ENCODE peak calls at places on chromosomes 5 and 9, in seven cellular contexts. Y, T, J, F, D, P and H are unnamed samples.

GRCh38 chr9:101443358-101443757 is 7.8 kb upstream of the ALDOB start:
- DNase-seq in Y (no peak), T (no peak), J (no peak), F (no peak), D (no peak), P (peak; percentile 94), H (no peak)

GRCh38 chr5:129852747-129853352 is 51.4 kb upstream of the CHSY3 start:
- DNase-seq in Y (peak; percentile 88), T (peak; percentile 23), J (peak; percentile 89), F (peak; percentile 81), D (peak; percentile 59), P (peak; percentile 38), H (peak; percentile 36)

GRCh38 chr9:100437860-100438805 is 11.2 kb downstream of the MSANTD3 start:
- DNase-seq in Y (peak; percentile 80), T (peak; percentile 53), J (peak; percentile 70), F (peak; percentile 80), D (peak; percentile 80), P (peak; percentile 72), H (peak; percentile 44)

GRCh38 chr9:135998410-135999071 is 37.4 kb upstream of the UBAC1 start:
- DNase-seq in Y (no peak), T (no peak), J (no peak), F (no peak), D (no peak), P (no peak), H (no peak)

GRCh38 chr5:119382167-119382566 is 26.3 kb downstream of the TNFAIP8 start:
- DNase-seq in Y (no peak), T (no peak), J (no peak), F (no peak), D (no peak), P (no peak), H (no peak)

GRCh38 chr9:75983320-75983719 is 92.8 kb downstream of the PCSK5 start:
- DNase-seq in Y (no peak), T (no peak), J (no peak), F (no peak), D (no peak), P (no peak), H (no peak)

GRCh38 chr5:159951387-159951786 is 35.1 kb downstream of the ADRA1B start:
- DNase-seq in Y (peak; percentile 70), T (no peak), J (no peak), F (no peak), D (no peak), P (no peak), H (peak; percentile 45)

GRCh38 chr5:34599471-34600117 is 56.5 kb upstream of the RAI14 start:
- DNase-seq in Y (no peak), T (no peak), J (no peak), F (no peak), D (no peak), P (no peak), H (no peak)

GRCh38 chr9:68507098-68507795 is 33.4 kb downstream of the TMEM252 start:
- DNase-seq in Y (peak; percentile 16), T (no peak), J (no peak), F (peak; percentile 22), D (peak; percentile 47), P (peak; percentile 8), H (peak; percentile 10)

GRCh38 chr9:137804908-137805356 is 72.7 kb upstream of the CACNA1B start:
- DNase-seq in Y (no peak), T (no peak), J (no peak), F (no peak), D (no peak), P (no peak), H (no peak)

GRCh38 chr5:110269478-110270142 is 456.9 kb downstream of the TMEM232 start:
- DNase-seq in Y (no peak), T (no peak), J (no peak), F (no peak), D (no peak), P (no peak), H (no peak)

GRCh38 chr5:155380480-155380879 is 366.9 kb downstream of the KIF4B start:
- DNase-seq in Y (no peak), T (no peak), J (no peak), F (no peak), D (no peak), P (no peak), H (no peak)